ENCODE peak calls at places on chromosomes 12 and 14, in seven cellular contexts. F, Y, S, P, W, I and M are unnamed samples.

GRCh38 chr12:105931762-105932587 is 206.8 kb downstream of the NUAK1 start:
- DNase-seq in F (no peak), Y (no peak), S (no peak), P (no peak), W (no peak), I (no peak), M (no peak)

GRCh38 chr14:77616133-77616453 is 344 bp downstream of the SPTLC2 start:
- DNase-seq in F (no peak), Y (peak; percentile 67), S (no peak), P (no peak), W (no peak), I (no peak), M (no peak)

GRCh38 chr12:85874064-85874463 is at the start of gene NTS:
- DNase-seq in F (no peak), Y (no peak), S (peak; percentile 63), P (no peak), W (no peak), I (no peak), M (no peak)

GRCh38 chr14:24079521-24080141 is 8.3 kb downstream of the CPNE6 start:
- DNase-seq in F (no peak), Y (no peak), S (peak; percentile 90), P (no peak), W (no peak), I (no peak), M (peak; percentile 83)

GRCh38 chr12:94180558-94181296 is 32.4 kb downstream of the PLXNC1 start:
- DNase-seq in F (no peak), Y (no peak), S (no peak), P (no peak), W (no peak), I (no peak), M (no peak)

GRCh38 chr12:38586652-38587219 is 270.2 kb downstream of the ALG10B start:
- DNase-seq in F (no peak), Y (no peak), S (no peak), P (no peak), W (no peak), I (no peak), M (no peak)

GRCh38 chr14:94341654-94342333 is 18.7 kb upstream of the SERPINA6 start:
- DNase-seq in F (no peak), Y (no peak), S (no peak), P (no peak), W (no peak), I (no peak), M (no peak)

GRCh38 chr14:76203086-76204001 is 51.6 kb downstream of the GPATCH2L start:
- DNase-seq in F (peak; percentile 50), Y (no peak), S (no peak), P (no peak), W (no peak), I (no peak), M (no peak)

GRCh38 chr12:80413462-80413861 is 30.6 kb upstream of the PTPRQ start:
- DNase-seq in F (no peak), Y (no peak), S (peak; percentile 35), P (no peak), W (no peak), I (no peak), M (no peak)

GRCh38 chr12:66497000-66497897 is 181.6 kb downstream of the GRIP1 start:
- DNase-seq in F (no peak), Y (no peak), S (peak; percentile 79), P (no peak), W (no peak), I (no peak), M (no peak)

GRCh38 chr12:86777335-86777734 is 521.1 kb upstream of the MGAT4C start:
- DNase-seq in F (no peak), Y (no peak), S (no peak), P (no peak), W (no peak), I (no peak), M (no peak)

GRCh38 chr14:90426663-90427062 is 29.8 kb downstream of the CALM1 start:
- DNase-seq in F (no peak), Y (no peak), S (no peak), P (no peak), W (no peak), I (no peak), M (no peak)

GRCh38 chr12:26564391-26564790 is 268.6 kb downstream of the ITPR2 start:
- DNase-seq in F (no peak), Y (no peak), S (no peak), P (no peak), W (no peak), I (no peak), M (no peak)

GRCh38 chr12:52202361-52203078 is 10.7 kb upstream of the KRT80 start:
- DNase-seq in F (peak; percentile 20), Y (peak; percentile 65), S (peak; percentile 44), P (no peak), W (no peak), I (no peak), M (peak; percentile 46)

GRCh38 chr12:27521066-27521465 is 2.9 kb upstream of the PPFIBP1 start:
- DNase-seq in F (peak; percentile 68), Y (no peak), S (peak; percentile 66), P (no peak), W (no peak), I (no peak), M (no peak)

GRCh38 chr12:91877022-91877421 is 268.6 kb downstream of the BTG1 start:
- DNase-seq in F (no peak), Y (no peak), S (no peak), P (no peak), W (peak; percentile 81), I (peak; percentile 36), M (no peak)

GRCh38 chr12:18750087-18750486 is 12.2 kb downstream of the CAPZA3 start:
- DNase-seq in F (no peak), Y (no peak), S (peak; percentile 14), P (no peak), W (no peak), I (no peak), M (no peak)

GRCh38 chr14:50082308-50082742 is 34.0 kb downstream of the VCPKMT start:
- DNase-seq in F (no peak), Y (no peak), S (no peak), P (no peak), W (peak; percentile 65), I (no peak), M (no peak)

GRCh38 chr12:113747048-113747447 is 219.1 kb downstream of the RBM19 start:
- DNase-seq in F (no peak), Y (no peak), S (no peak), P (no peak), W (no peak), I (no peak), M (no peak)

GRCh38 chr12:110585231-110585799 is 2.2 kb upstream of the PPTC7 start:
- DNase-seq in F (no peak), Y (no peak), S (peak; percentile 26), P (no peak), W (no peak), I (no peak), M (no peak)

GRCh38 chr14:68749487-68750475 is 43.1 kb downstream of the ZFP36L1 start:
- DNase-seq in F (no peak), Y (no peak), S (no peak), P (no peak), W (no peak), I (no peak), M (no peak)

GRCh38 chr12:101777476-101777875 is 38.2 kb upstream of the SYCP3 start:
- DNase-seq in F (no peak), Y (no peak), S (no peak), P (no peak), W (no peak), I (no peak), M (no peak)
- H3K27ac ChIP-seq in F (no peak overlapping the region), Y (no peak overlapping the region), S (no peak overlapping the region), P (peak overlapping the region; percentile 4), W (no peak overlapping the region), I (peak overlapping the region; percentile 57), M (no peak overlapping the region)

GRCh38 chr12:116262741-116263140 is 14.8 kb downstream of the MED13L start:
- DNase-seq in F (no peak), Y (no peak), S (no peak), P (no peak), W (no peak), I (no peak), M (no peak)

GRCh38 chr12:116265361-116266128 is 11.9 kb downstream of the MED13L start:
- DNase-seq in F (no peak), Y (no peak), S (no peak), P (no peak), W (no peak), I (no peak), M (no peak)

GRCh38 chr12:116264525-116265070 is 12.9 kb downstream of the MED13L start:
- DNase-seq in F (no peak), Y (no peak), S (peak; percentile 18), P (no peak), W (no peak), I (no peak), M (no peak)

GRCh38 chr12:116263431-116263830 is 14.1 kb downstream of the MED13L start:
- DNase-seq in F (no peak), Y (no peak), S (no peak), P (no peak), W (no peak), I (no peak), M (no peak)

DNA sequence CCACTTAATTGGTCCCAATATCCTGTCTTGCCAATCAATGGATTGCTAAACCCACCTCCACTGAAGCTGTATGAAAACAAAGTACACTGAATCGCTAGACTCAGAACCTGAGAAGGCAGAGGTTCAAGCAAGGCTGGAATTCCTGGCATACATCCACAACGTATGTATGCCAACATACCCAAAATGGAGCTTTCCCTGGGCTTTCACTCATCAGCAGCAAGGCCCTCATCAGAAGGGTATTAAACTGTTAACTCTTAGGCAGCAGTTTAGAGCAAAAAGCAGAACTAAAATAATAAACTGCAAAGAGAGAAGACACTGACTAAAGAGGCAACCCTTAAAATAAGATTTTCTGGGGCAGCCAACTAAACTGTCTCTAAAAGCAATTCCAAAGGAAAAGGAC is 13.6 kb downstream of the MED13L start:
- DNase-seq in F (no peak), Y (no peak), S (peak; percentile 46), P (no peak), W (no peak), I (no peak), M (no peak)
- H3K27ac ChIP-seq in F (no peak overlapping the region), Y (no peak overlapping the region), S (peak overlapping the region; percentile 22), P (no peak overlapping the region), W (no peak overlapping the region), I (no peak overlapping the region), M (no peak overlapping the region)

GRCh38 chr12:109167781-109168180 is 51.4 kb downstream of the ACACB start:
- DNase-seq in F (no peak), Y (no peak), S (no peak), P (peak; percentile 67), W (no peak), I (no peak), M (no peak)

GRCh38 chr12:109169262-109169661 is 52.9 kb downstream of the ACACB start:
- DNase-seq in F (no peak), Y (no peak), S (no peak), P (no peak), W (no peak), I (no peak), M (no peak)

GRCh38 chr12:109166371-109166770 is 50.0 kb downstream of the ACACB start:
- DNase-seq in F (no peak), Y (no peak), S (no peak), P (no peak), W (no peak), I (no peak), M (no peak)

GRCh38 chr12:109170335-109170734 is 53.9 kb downstream of the ACACB start:
- DNase-seq in F (no peak), Y (no peak), S (no peak), P (no peak), W (no peak), I (no peak), M (no peak)

GRCh38 chr12:109169676-109170075 is 53.3 kb downstream of the ACACB start:
- DNase-seq in F (no peak), Y (no peak), S (no peak), P (no peak), W (no peak), I (no peak), M (no peak)
- H3K27ac ChIP-seq in F (no peak overlapping the region), Y (no peak overlapping the region), S (no peak overlapping the region), P (no peak overlapping the region), W (no peak overlapping the region), I (no peak overlapping the region), M (peak overlapping the region; percentile 25)

GRCh38 chr12:116472193-116472592 is 87.0 kb upstream of the MAP1LC3B2 start:
- DNase-seq in F (no peak), Y (no peak), S (no peak), P (no peak), W (no peak), I (no peak), M (no peak)
- H3K27ac ChIP-seq in F (no peak overlapping the region), Y (no peak overlapping the region), S (no peak overlapping the region), P (no peak overlapping the region), W (no peak overlapping the region), I (no peak overlapping the region), M (no peak overlapping the region)